ENCODE peak calls at places on chromosome 9, in six cellular contexts. B, A, E, S, V and I are unnamed samples.

GRCh38 chr9:137097761-137098462 is 11.1 kb downstream of the MAN1B1 start:
- DNase-seq in B (no peak), A (no peak), E (no peak), S (no peak), V (no peak), I (no peak)

GRCh38 chr9:93479726-93480125 is 26.3 kb upstream of the FAM120AOS start:
- DNase-seq in B (no peak), A (peak), E (no peak), S (no peak), V (no peak), I (no peak)

GRCh38 chr9:18208166-18209059 is 265.5 kb upstream of the ADAMTSL1 start:
- DNase-seq in B (peak), A (no peak), E (peak), S (peak), V (peak), I (peak)

GRCh38 chr9:128169925-128170324 is 9.9 kb downstream of the BBLN start:
- DNase-seq in B (no peak), A (no peak), E (no peak), S (no peak), V (no peak), I (peak)

GRCh38 chr9:109504689-109505088 is 6.6 kb upstream of the PTPN3 start:
- DNase-seq in B (no peak), A (no peak), E (no peak), S (no peak), V (no peak), I (no peak)

GRCh38 chr9:100087218-100087617 is 11.6 kb downstream of the ERP44 start:
- DNase-seq in B (no peak), A (no peak), E (no peak), S (no peak), V (no peak), I (no peak)

GRCh38 chr9:99040254-99040653 is 64.7 kb upstream of the TGFBR1 start:
- DNase-seq in B (no peak), A (no peak), E (peak), S (no peak), V (no peak), I (no peak)

GRCh38 chr9:123225995-123226394 is 42.4 kb downstream of the STRBP start:
- DNase-seq in B (no peak), A (no peak), E (no peak), S (no peak), V (no peak), I (no peak)

GRCh38 chr9:125323615-125324014 is 62.0 kb downstream of the GAPVD1 start:
- DNase-seq in B (no peak), A (no peak), E (no peak), S (no peak), V (no peak), I (no peak)

GRCh38 chr9:127450170-127450830 is 906 bp downstream of the RPL12 start:
- DNase-seq in B (peak), A (no peak), E (peak), S (no peak), V (peak), I (no peak)

GRCh38 chr9:27654629-27655285 is 81.5 kb upstream of the C9orf72 start:
- DNase-seq in B (no peak), A (no peak), E (no peak), S (no peak), V (peak), I (no peak)

GRCh38 chr9:117714282-117714681 is 10.1 kb downstream of the TLR4 start:
- DNase-seq in B (peak), A (no peak), E (no peak), S (no peak), V (no peak), I (peak)

GRCh38 chr9:123584202-123585176 is 228.5 kb downstream of the CRB2 start:
- DNase-seq in B (no peak), A (no peak), E (no peak), S (no peak), V (no peak), I (no peak)

DNA sequence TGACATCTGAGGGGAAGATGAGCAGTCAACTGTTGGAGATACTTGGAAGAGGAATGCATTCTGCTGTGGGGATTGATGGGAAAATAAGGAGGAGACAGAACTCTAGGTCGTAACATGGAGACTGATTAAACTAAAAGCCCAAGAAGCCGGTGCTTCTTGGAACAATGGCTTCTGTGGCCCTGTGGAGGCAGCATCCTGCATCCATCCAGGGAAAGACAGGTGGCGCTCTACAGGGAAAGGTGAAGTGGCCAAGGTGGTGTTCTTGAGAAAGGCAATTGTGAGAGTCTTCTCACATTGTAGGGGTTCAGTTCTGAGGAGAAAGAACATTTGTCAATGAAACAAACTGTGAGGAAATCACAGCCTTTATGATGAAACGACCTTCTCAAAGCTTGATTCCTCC is 31.2 kb downstream of the ZFAND5 start:
- DNase-seq in B (peak), A (no peak), E (peak), S (no peak), V (no peak), I (peak)
- H3K27ac ChIP-seq in B (no peak), A (no peak), E (no peak), S (no peak), V (no peak), I (peak)

GRCh38 chr9:24011206-24011605 is 185.2 kb upstream of the ELAVL2 start:
- DNase-seq in B (peak), A (no peak), E (peak), S (no peak), V (no peak), I (peak)

DNA sequence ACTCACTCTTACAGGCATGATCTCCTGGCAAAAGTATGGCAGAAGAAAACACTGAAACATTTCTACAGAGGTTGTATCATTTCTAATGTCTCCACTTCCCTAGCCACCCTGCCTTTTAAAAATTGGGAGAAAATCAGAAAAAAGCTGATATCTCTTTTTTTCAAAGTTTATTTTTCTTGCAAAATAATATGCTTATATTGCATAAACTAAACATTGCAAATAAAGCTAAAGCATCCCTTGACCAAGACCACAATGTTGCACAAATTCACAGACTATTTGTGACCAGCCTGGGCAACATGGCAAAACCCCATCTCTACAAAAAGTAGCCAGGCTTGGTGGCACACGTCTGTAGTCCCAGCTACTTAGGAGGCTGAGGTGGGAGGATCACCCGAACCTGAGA is 183.3 kb upstream of the ELAVL2 start:
- DNase-seq in B (no peak), A (no peak), E (no peak), S (no peak), V (no peak), I (no peak)
- H3K27ac ChIP-seq in B (no peak), A (no peak), E (no peak), S (no peak), V (no peak), I (no peak)

DNA sequence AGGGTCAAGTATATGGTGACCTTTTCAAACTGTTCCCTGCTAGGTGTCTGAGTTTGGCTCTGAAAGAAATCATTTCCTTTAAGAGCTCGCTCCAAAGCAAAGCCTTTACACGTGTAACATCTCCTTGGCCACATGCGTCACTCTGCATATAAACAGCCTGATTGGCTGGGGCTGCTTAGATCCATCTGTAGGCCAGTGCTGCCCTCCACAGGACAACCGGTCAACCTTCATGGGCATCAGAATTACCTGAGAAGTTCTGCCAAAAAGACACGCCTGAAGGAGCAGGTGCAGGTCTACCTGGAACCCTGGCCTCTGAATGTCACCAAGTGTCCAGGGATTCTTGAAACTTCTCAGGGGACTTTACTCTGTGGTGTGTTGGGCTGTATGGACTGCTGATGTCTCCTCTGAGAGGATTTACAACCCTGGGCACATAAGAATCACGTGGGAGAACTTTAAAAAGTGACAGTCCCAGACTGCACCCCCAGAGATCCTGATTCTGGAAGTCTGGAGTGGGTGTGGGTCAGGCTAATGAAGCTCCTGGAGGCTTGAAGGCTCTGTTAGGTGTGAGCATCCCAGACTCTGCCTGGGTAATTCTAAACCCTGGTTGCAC is 497.6 kb downstream of the GADD45G start:
- DNase-seq in B (peak), A (peak), E (peak), S (peak), V (peak), I (peak)
- H3K27ac ChIP-seq in B (no peak), A (no peak), E (no peak), S (no peak), V (no peak), I (peak)

GRCh38 chr9:131530546-131530929 is 525 bp downstream of the UCK1 start:
- DNase-seq in B (peak), A (peak), E (peak), S (peak), V (peak), I (peak)
- H3K27ac ChIP-seq in B (peak), A (peak), E (no peak), S (no peak), V (peak), I (peak)

DNA sequence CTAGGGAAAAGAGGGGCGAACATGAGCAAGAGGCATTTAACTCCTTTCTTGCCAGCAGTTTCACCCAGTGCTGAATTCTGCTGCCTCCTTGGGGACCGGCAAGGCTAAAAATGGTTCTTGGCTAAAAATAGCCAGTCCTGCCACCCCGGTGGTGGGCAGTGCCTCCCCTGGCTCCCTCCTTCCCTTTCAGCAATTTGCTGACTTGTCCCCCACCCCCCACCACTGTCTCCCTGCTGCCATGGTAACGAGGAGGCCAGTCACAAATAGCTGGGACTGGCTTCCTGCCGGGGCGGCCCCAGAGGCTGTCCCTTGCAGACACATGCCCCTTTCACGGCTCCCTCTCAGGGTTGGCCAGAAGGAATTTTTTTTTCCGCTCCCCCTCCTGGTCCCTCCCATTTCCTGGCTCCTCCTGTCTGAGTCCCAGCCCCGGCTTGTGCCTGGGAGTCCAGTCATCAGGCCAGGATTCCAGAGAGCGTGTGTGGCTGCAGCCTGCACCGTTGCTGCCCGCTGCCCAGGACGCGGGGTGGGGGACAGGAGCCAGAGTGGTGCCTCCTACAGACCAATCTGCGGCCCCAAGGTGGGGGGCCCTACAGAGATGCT is 130.3 kb downstream of the RGS3 start:
- DNase-seq in B (peak), A (peak), E (peak), S (peak), V (peak), I (peak)
- H3K27ac ChIP-seq in B (peak), A (peak), E (peak), S (peak), V (peak), I (peak)

DNA sequence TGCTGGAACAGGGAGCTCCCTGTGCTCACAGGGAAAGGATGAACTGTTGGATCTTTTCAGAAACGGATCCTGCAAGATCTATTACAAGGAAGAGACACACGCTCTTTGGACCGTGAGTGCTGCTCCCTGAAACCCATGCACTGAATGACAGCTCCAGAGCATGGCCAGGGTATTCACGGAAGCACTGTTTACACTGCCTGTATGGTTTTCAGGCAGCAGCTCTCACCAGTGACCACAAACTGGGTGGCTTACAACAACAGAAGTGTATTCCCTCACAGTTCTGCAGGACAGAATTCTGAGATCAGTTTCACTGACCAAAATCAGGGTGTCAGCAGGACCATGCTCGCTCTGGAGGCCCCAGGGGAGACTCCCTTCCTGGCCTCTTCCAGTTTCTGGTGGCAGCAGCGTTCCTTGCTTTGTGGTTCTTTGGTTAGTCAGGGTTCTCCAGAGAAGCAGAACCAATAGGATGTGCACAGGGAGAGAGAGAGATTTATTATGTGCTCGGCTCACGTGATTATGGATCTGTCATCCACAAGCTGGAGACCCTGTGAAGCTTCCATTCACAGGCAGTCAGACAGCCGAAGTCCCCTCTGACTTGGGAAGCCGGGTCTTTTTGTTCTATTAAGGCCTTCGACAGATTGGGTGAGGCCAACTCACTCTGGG is 52.6 kb downstream of the SEMA4D start:
- DNase-seq in B (no peak), A (no peak), E (no peak), S (no peak), V (no peak), I (no peak)
- H3K27ac ChIP-seq in B (no peak), A (peak), E (no peak), S (no peak), V (no peak), I (no peak)

GRCh38 chr9:81499571-81499970 is 189.8 kb downstream of the TLE1 start:
- DNase-seq in B (no peak), A (no peak), E (no peak), S (no peak), V (no peak), I (no peak)

GRCh38 chr9:81498576-81498975 is 190.8 kb downstream of the TLE1 start:
- DNase-seq in B (no peak), A (no peak), E (no peak), S (no peak), V (no peak), I (no peak)

GRCh38 chr9:81497096-81497495 is 192.3 kb downstream of the TLE1 start:
- DNase-seq in B (no peak), A (no peak), E (no peak), S (no peak), V (no peak), I (no peak)

DNA sequence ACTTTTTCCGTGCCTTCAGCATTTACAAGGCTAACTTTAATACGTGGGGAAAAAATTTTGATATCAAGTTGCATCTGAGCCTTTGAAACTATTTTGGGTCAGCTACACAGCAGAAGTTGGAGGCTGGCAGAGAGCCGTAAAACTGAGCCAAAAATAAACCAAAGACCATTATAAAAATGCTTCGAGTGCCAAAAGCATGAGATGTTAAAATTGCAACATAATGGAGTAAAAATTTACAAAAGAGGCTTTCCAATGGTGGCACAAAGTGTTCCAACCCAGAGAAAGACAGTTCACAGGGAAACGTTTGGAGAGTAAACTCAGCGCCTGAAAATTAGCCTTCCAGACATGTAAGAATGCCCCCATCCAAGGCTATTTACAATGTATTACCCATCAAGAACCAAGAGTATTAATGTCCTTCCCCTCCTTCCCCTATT is 190.3 kb downstream of the TLE1 start:
- DNase-seq in B (no peak), A (no peak), E (no peak), S (no peak), V (no peak), I (no peak)
- H3K27ac ChIP-seq in B (no peak), A (peak), E (no peak), S (no peak), V (no peak), I (no peak)